ENCODE peak calls at places on chromosomes 12 and 14, in ten cellular contexts. K is GM19239; E is activated CD4-positive, alpha-beta T cell treated with anti-CD3 and anti-CD28 coated beads, Interleukin-2, amount 50 U/mL, for 1 hour; D is activated T-cell treated with anti-CD3 and anti-CD28 coated beads for 1 hour; S is AG08396; U is lower lobe of right lung; A is RCC 7860; P is ELF-1; Y is HTR-8/SVneo; O is progenitor cell of endocrine pancreas. C is an unnamed sample.
A peak's percentile ranks its signal among the peaks of the same experiment; 100 is the strongest.

GRCh38 chr12:57239587-57240068 is 10.1 kb downstream of the SHMT2 start:
- DNase-seq in O (no peak), A (no peak), U (no peak), E (no peak), D (no peak), K (no peak), P (no peak), Y (no peak), S (peak; percentile 23), C (no peak)

GRCh38 chr14:52825085-52825484 is 33.7 kb upstream of the GNPNAT1 start:
- DNase-seq in P (no peak), K (no peak), D (no peak), E (no peak), Y (no peak), U (no peak), O (no peak), A (no peak), S (no peak), C (no peak)

GRCh38 chr14:23057757-23058653 is 685 bp upstream of the CDH24 start:
- DNase-seq in S (peak; percentile 89), O (peak; percentile 93), K (peak; percentile 98), D (peak; percentile 86), P (peak; percentile 97), U (peak; percentile 89), E (peak; percentile 88), A (peak; percentile 51), Y (peak; percentile 75), C (peak; percentile 99)

GRCh38 chr12:5220835-5221234 is 177.2 kb downstream of the KCNA5 start:
- DNase-seq in Y (no peak), K (no peak), E (no peak), A (peak; percentile 40), S (no peak), O (no peak), P (peak; percentile 75), U (no peak), D (no peak), C (no peak)

GRCh38 chr14:104813286-104813685 is 12.4 kb downstream of the ZBTB42 start:
- DNase-seq in A (no peak), D (no peak), Y (no peak), U (no peak), S (no peak), K (no peak), E (no peak), O (no peak), P (no peak), C (no peak)

GRCh38 chr12:94284046-94284445 is 135.7 kb downstream of the PLXNC1 start:
- DNase-seq in D (no peak), Y (no peak), O (no peak), E (no peak), A (no peak), K (no peak), S (no peak), U (no peak), P (no peak), C (no peak)

GRCh38 chr14:88695873-88696272 is 96.9 kb downstream of the EML5 start:
- DNase-seq in S (no peak), E (no peak), U (no peak), D (no peak), A (no peak), P (no peak), K (no peak), Y (no peak), O (no peak), C (no peak)

GRCh38 chr12:116060765-116061164 is 216.7 kb downstream of the MED13L start:
- DNase-seq in P (no peak), S (no peak), K (peak; percentile 4), U (no peak), A (no peak), D (no peak), O (no peak), Y (no peak), E (no peak), C (no peak)

GRCh38 chr12:110012137-110012536 is 12.9 kb downstream of the ANKRD13A start:
- DNase-seq in S (no peak), A (no peak), K (no peak), O (no peak), Y (no peak), P (no peak), E (peak; percentile 14), U (peak; percentile 75), D (no peak), C (no peak)

GRCh38 chr14:94307410-94307992 is 14.4 kb upstream of the SERPINA10 start:
- DNase-seq in A (peak; percentile 4), U (no peak), Y (no peak), O (no peak), P (peak; percentile 21), D (no peak), E (no peak), S (no peak), K (no peak), C (no peak)

GRCh38 chr12:40464121-40464520 is 228.1 kb upstream of the CNTN1 start:
- DNase-seq in P (no peak), Y (no peak), U (no peak), A (no peak), S (no peak), D (no peak), K (no peak), E (no peak), O (no peak), C (peak; percentile 30)

GRCh38 chr14:28652782-28653181 is 113.8 kb upstream of the FOXG1 start:
- DNase-seq in E (no peak), S (no peak), A (no peak), K (no peak), U (no peak), P (no peak), Y (no peak), D (no peak), O (no peak), C (no peak)

GRCh38 chr12:34598851-34599529 is 576.7 kb downstream of the ALG10 start:
- DNase-seq in S (no peak), Y (no peak), E (no peak), K (no peak), D (no peak), A (no peak), P (no peak), U (peak; percentile 24), O (no peak), C (no peak)

GRCh38 chr12:28569698-28570411 is 379.6 kb downstream of the CCDC91 start:
- DNase-seq in E (no peak), K (no peak), D (no peak), O (no peak), P (no peak), Y (no peak), U (no peak), A (peak; percentile 41), S (peak; percentile 53), C (peak; percentile 44)

GRCh38 chr12:65620026-65620425 is 204.3 kb upstream of the HMGA2 start:
- DNase-seq in S (peak; percentile 28), D (no peak), Y (no peak), E (no peak), P (no peak), U (no peak), K (no peak), O (no peak), A (no peak), C (no peak)

GRCh38 chr14:91269076-91269991 is 24.8 kb upstream of the GPR68 start:
- DNase-seq in O (no peak), U (no peak), P (no peak), D (no peak), E (no peak), A (no peak), Y (no peak), K (no peak), S (peak; percentile 56), C (peak; percentile 91)

GRCh38 chr14:81766597-81766996 is 232.9 kb upstream of the SEL1L start:
- DNase-seq in D (no peak), K (no peak), P (peak; percentile 22), S (no peak), Y (no peak), O (no peak), U (no peak), E (no peak), A (no peak), C (no peak)

GRCh38 chr12:14884458-14884878 is 1.2 kb downstream of the MGP start:
- DNase-seq in U (peak; percentile 79), S (peak; percentile 34), E (peak; percentile 81), A (peak; percentile 51), D (peak; percentile 78), P (no peak), Y (peak; percentile 2), O (no peak), K (peak; percentile 7), C (no peak)

GRCh38 chr14:33696165-33696564 is 254.7 kb downstream of the EGLN3 start:
- DNase-seq in S (no peak), A (no peak), Y (no peak), O (no peak), K (no peak), P (no peak), D (no peak), U (no peak), E (no peak), C (no peak)

GRCh38 chr12:39905152-39905551 is 200.7 kb downstream of the SLC2A13 start:
- DNase-seq in E (no peak), D (no peak), A (no peak), U (no peak), Y (no peak), O (no peak), S (peak; percentile 13), K (no peak), P (no peak), C (peak; percentile 65)

GRCh38 chr12:44526655-44527199 is 349.4 kb downstream of the NELL2 start:
- DNase-seq in A (no peak), S (no peak), P (no peak), O (no peak), D (no peak), K (no peak), U (no peak), E (no peak), Y (no peak), C (no peak)

GRCh38 chr12:6632026-6632978 is 3.5 kb downstream of the LPAR5 start:
- DNase-seq in S (no peak), U (no peak), A (no peak), K (peak; percentile 58), Y (no peak), E (peak; percentile 43), P (peak; percentile 65), D (peak; percentile 48), O (no peak), C (peak; percentile 37)

GRCh38 chr12:109816870-109817269 is 16.3 kb downstream of the TRPV4 start:
- DNase-seq in O (no peak), A (no peak), K (no peak), Y (no peak), P (no peak), S (no peak), U (no peak), E (no peak), D (no peak), C (no peak)

GRCh38 chr12:54372113-54372806 is 8.0 kb upstream of the GPR84 start:
- DNase-seq in E (no peak), A (no peak), Y (no peak), S (no peak), D (no peak), P (no peak), O (no peak), K (no peak), U (no peak), C (peak; percentile 68)

GRCh38 chr14:72745546-72745945 is 148.4 kb downstream of the DPF3 start:
- DNase-seq in O (no peak), U (no peak), A (peak; percentile 15), P (no peak), S (peak; percentile 81), D (no peak), E (no peak), K (no peak), Y (peak; percentile 74), C (peak; percentile 95)

GRCh38 chr12:16362550-16362949 is 15.1 kb downstream of the MGST1 start:
- DNase-seq in A (no peak), P (no peak), D (no peak), O (no peak), S (no peak), E (no peak), U (no peak), Y (no peak), K (no peak), C (no peak)

GRCh38 chr12:120356567-120357030 is 12.4 kb downstream of the MSI1 start:
- DNase-seq in U (peak; percentile 74), E (peak; percentile 68), S (peak; percentile 93), A (peak; percentile 95), D (peak; percentile 65), O (peak; percentile 67), Y (peak; percentile 99), P (peak; percentile 95), K (peak; percentile 95), C (peak; percentile 99)